ENCODE peak calls at places on chromosomes 7 and 10, in six cellular contexts. M is RCC 7860, C is NCI-H2081 treated with DMSO at 0.1 percent for 48 hours, I is NCI-H2171 treated with DMSO at 0.1 percent for 48 hours, V is psoas muscle, X is C1 segment of cervical spinal cord. D is an unnamed sample.

GRCh38 chr10:111243126-111243525 is 166.3 kb downstream of the ADRA2A start:
- DNase-seq in V (no peak), C (no peak), I (no peak), M (no peak), X (no peak), D (no peak)

GRCh38 chr7:151882734-151883133 is 5.8 kb upstream of the PRKAG2 start:
- DNase-seq in V (no peak), I (no peak), X (no peak), C (no peak), M (no peak), D (no peak)

GRCh38 chr7:149834601-149835000 is 3.6 kb upstream of the ZNF862 start:
- DNase-seq in I (no peak), M (no peak), C (no peak), X (no peak), V (no peak), D (no peak)

GRCh38 chr7:36742911-36743775 is 18.8 kb upstream of the AOAH start:
- DNase-seq in I (no peak), M (no peak), C (no peak), V (no peak), X (no peak), D (no peak)

GRCh38 chr10:127908106-127908957 is 1.4 kb downstream of the PTPRE start:
- DNase-seq in C (no peak), X (no peak), V (peak), I (no peak), M (peak), D (no peak)

GRCh38 chr10:59907537-59907917 is 1.2 kb upstream of the CCDC6 start:
- DNase-seq in X (no peak), I (no peak), V (no peak), C (no peak), M (no peak), D (no peak)

GRCh38 chr7:33616752-33617151 is 288.6 kb upstream of the BMPER start:
- DNase-seq in M (no peak), V (no peak), C (no peak), X (no peak), I (no peak), D (no peak)

GRCh38 chr7:996089-996872 is 13.3 kb downstream of the CYP2W1 start:
- DNase-seq in C (no peak), I (no peak), M (no peak), X (no peak), V (no peak), D (no peak)

GRCh38 chr7:89067048-89067447 is 271.5 kb upstream of the TEX47 start:
- DNase-seq in M (no peak), V (no peak), I (no peak), C (no peak), X (no peak), D (no peak)

GRCh38 chr10:73368238-73368637 is 9.6 kb upstream of the CFAP70 start:
- DNase-seq in V (no peak), X (no peak), M (no peak), I (no peak), C (no peak), D (no peak)

GRCh38 chr10:78919111-78919966 is 149.4 kb upstream of the ZMIZ1 start:
- DNase-seq in V (no peak), I (no peak), C (no peak), M (no peak), X (no peak), D (no peak)

GRCh38 chr10:78964952-78965633 is 103.7 kb upstream of the ZMIZ1 start:
- DNase-seq in I (peak), V (peak), M (peak), X (no peak), C (no peak), D (no peak)

GRCh38 chr7:47153076-47153475 is 428.8 kb downstream of the TNS3 start:
- DNase-seq in C (no peak), V (no peak), M (peak), I (peak), X (no peak), D (no peak)

GRCh38 chr10:110918633-110919348 is at the start of gene BBIP1:
- DNase-seq in X (peak), I (peak), M (peak), V (peak), C (peak), D (peak)

GRCh38 chr7:101614098-101614938 is 14.8 kb downstream of the MYL10 start:
- DNase-seq in M (no peak), V (no peak), X (no peak), I (no peak), C (no peak), D (no peak)

GRCh38 chr10:73209705-73210104 is 37.4 kb downstream of the DNAJC9 start:
- DNase-seq in X (no peak), M (no peak), V (no peak), I (peak), C (no peak), D (no peak)

GRCh38 chr7:35424869-35425495 is 171.1 kb upstream of the TBX20 start:
- DNase-seq in X (no peak), V (peak), C (peak), M (peak), I (peak), D (no peak)

GRCh38 chr10:51204691-51205090 is 130.4 kb downstream of the PRKG1 start:
- DNase-seq in X (no peak), V (no peak), M (no peak), I (no peak), C (no peak), D (no peak)

GRCh38 chr7:152923711-152924110 is 164.2 kb downstream of the ACTR3B start:
- DNase-seq in X (no peak), M (no peak), C (no peak), I (no peak), V (no peak), D (no peak)

GRCh38 chr7:151012921-151013347 is 11.4 kb downstream of the ATG9B start:
- DNase-seq in V (no peak), X (no peak), C (no peak), I (no peak), M (no peak), D (no peak)

GRCh38 chr10:33334170-33334838 is at the start of gene NRP1:
- DNase-seq in M (no peak), X (no peak), I (peak), V (peak), C (no peak), D (no peak)

GRCh38 chr7:149704507-149704906 is 68.9 kb downstream of the ZNF467 start:
- DNase-seq in V (no peak), I (no peak), M (no peak), C (no peak), X (no peak), D (no peak)

GRCh38 chr7:23397241-23397640 is 73.0 kb downstream of the IGF2BP3 start:
- DNase-seq in V (no peak), M (no peak), X (no peak), I (no peak), C (no peak), D (no peak)

GRCh38 chr10:71684356-71685173 is 35.0 kb downstream of the C10orf105 start:
- DNase-seq in C (no peak), I (peak), M (no peak), V (no peak), X (no peak), D (no peak)

GRCh38 chr7:8254215-8254614 is 7.8 kb downstream of the ICA1 start:
- DNase-seq in X (no peak), M (no peak), C (no peak), I (no peak), V (no peak), D (no peak)

GRCh38 chr7:142807855-142808460 is 37.2 kb downstream of the PRSS2 start:
- DNase-seq in I (no peak), V (no peak), M (no peak), C (no peak), X (no peak), D (peak)

GRCh38 chr7:17304926-17305325 is 6.5 kb downstream of the AHR start:
- DNase-seq in X (no peak), M (peak), C (no peak), I (no peak), V (no peak), D (peak)

GRCh38 chr7:91034459-91035368 is 229.5 kb upstream of the FZD1 start:
- DNase-seq in C (peak), I (peak), V (no peak), M (peak), X (no peak), D (no peak)

GRCh38 chr7:82373890-82374289 is 69.7 kb downstream of the CACNA2D1 start:
- DNase-seq in C (no peak), V (no peak), I (no peak), M (no peak), X (no peak), D (no peak)

GRCh38 chr10:45181483-45181882 is 133.9 kb downstream of the OR13A1 start:
- DNase-seq in I (no peak), V (peak), X (no peak), M (no peak), C (no peak), D (no peak)

GRCh38 chr7:81676105-81676811 is 93.6 kb downstream of the HGF start:
- DNase-seq in C (no peak), V (no peak), M (no peak), X (no peak), I (no peak), D (no peak)

GRCh38 chr7:351681-352480 is 61.9 kb downstream of the FOXL3 start:
- DNase-seq in I (no peak), M (no peak), X (no peak), C (no peak), V (no peak), D (no peak)

GRCh38 chr10:105109164-105109563 is 468.1 kb downstream of the SORCS3 start:
- DNase-seq in V (no peak), X (no peak), C (no peak), M (no peak), I (no peak), D (no peak)